ENCODE peak calls at places on chromosomes 4 and X, in ten cellular contexts. One of them, this sample, is unnamed.

GRCh38 chrX:39815621-39816020 is 282.1 kb downstream of the BCOR start:
- DNase-seq in activated T-cell treated with anti-CD3 and anti-CD28 coated beads for 48 hours: no peak
- DNase-seq in DMS153: no peak
- DNase-seq in activated naive CD4-positive, alpha-beta T cell treated with anti-CD3 and anti-CD28 coated beads, Interleukin-2, amount 10 ng/mL, durations not matched to agents 7 days and 5 days: no peak
- DNase-seq in fibroblast of the conjunctiva: no peak
- DNase-seq in ELF-1: peak; percentile 69
- DNase-seq in NCI-H1417: no peak
- DNase-seq in neural crest cell: no peak
- DNase-seq in fibroblast of the aortic adventitia: no peak
- DNase-seq in SHP77 treated with DMSO at 0.1 percent for 48 hours: no peak
- DNase-seq in this sample: peak; percentile 13

GRCh38 chr4:55125087-55125721 is at the start of gene KDR:
- DNase-seq in activated T-cell treated with anti-CD3 and anti-CD28 coated beads for 48 hours: no peak
- DNase-seq in activated naive CD4-positive, alpha-beta T cell treated with anti-CD3 and anti-CD28 coated beads, Interleukin-2, amount 10 ng/mL, durations not matched to agents 7 days and 5 days: no peak
- DNase-seq in SHP77 treated with DMSO at 0.1 percent for 48 hours: no peak
- DNase-seq in DMS153: peak; percentile 26
- DNase-seq in fibroblast of the aortic adventitia: peak; percentile 37
- DNase-seq in neural crest cell: peak; percentile 56
- DNase-seq in NCI-H1417: peak; percentile 25
- DNase-seq in ELF-1: peak; percentile 68
- DNase-seq in fibroblast of the conjunctiva: no peak
- DNase-seq in this sample: peak; percentile 23

GRCh38 chr4:1981251-1982055 is 27.3 kb downstream of the NELFA start:
- DNase-seq in activated naive CD4-positive, alpha-beta T cell treated with anti-CD3 and anti-CD28 coated beads, Interleukin-2, amount 10 ng/mL, durations not matched to agents 7 days and 5 days: no peak
- DNase-seq in DMS153: no peak
- DNase-seq in activated T-cell treated with anti-CD3 and anti-CD28 coated beads for 48 hours: no peak
- DNase-seq in SHP77 treated with DMSO at 0.1 percent for 48 hours: no peak
- DNase-seq in fibroblast of the conjunctiva: no peak
- DNase-seq in fibroblast of the aortic adventitia: no peak
- DNase-seq in ELF-1: peak; percentile 46
- DNase-seq in NCI-H1417: peak; percentile 17
- DNase-seq in neural crest cell: no peak
- DNase-seq in this sample: no peak

GRCh38 chrX:145817666-145818521 is at the start of gene SLITRK2:
- DNase-seq in SHP77 treated with DMSO at 0.1 percent for 48 hours: no peak
- DNase-seq in activated T-cell treated with anti-CD3 and anti-CD28 coated beads for 48 hours: no peak
- DNase-seq in neural crest cell: peak; percentile 10
- DNase-seq in ELF-1: peak; percentile 84
- DNase-seq in NCI-H1417: no peak
- DNase-seq in DMS153: no peak
- DNase-seq in activated naive CD4-positive, alpha-beta T cell treated with anti-CD3 and anti-CD28 coated beads, Interleukin-2, amount 10 ng/mL, durations not matched to agents 7 days and 5 days: no peak
- DNase-seq in fibroblast of the conjunctiva: no peak
- DNase-seq in fibroblast of the aortic adventitia: no peak
- DNase-seq in this sample: no peak

GRCh38 chr4:142095886-142096605 is 459.7 kb downstream of the IL15 start:
- DNase-seq in NCI-H1417: peak; percentile 70
- DNase-seq in fibroblast of the aortic adventitia: peak; percentile 98
- DNase-seq in ELF-1: no peak
- DNase-seq in activated naive CD4-positive, alpha-beta T cell treated with anti-CD3 and anti-CD28 coated beads, Interleukin-2, amount 10 ng/mL, durations not matched to agents 7 days and 5 days: no peak
- DNase-seq in fibroblast of the conjunctiva: peak; percentile 86
- DNase-seq in DMS153: peak; percentile 85
- DNase-seq in neural crest cell: no peak
- DNase-seq in SHP77 treated with DMSO at 0.1 percent for 48 hours: no peak
- DNase-seq in activated T-cell treated with anti-CD3 and anti-CD28 coated beads for 48 hours: no peak
- DNase-seq in this sample: peak; percentile 98

GRCh38 chr4:151998723-151999122 is 237.9 kb upstream of the GATB start:
- DNase-seq in fibroblast of the conjunctiva: no peak
- DNase-seq in SHP77 treated with DMSO at 0.1 percent for 48 hours: no peak
- DNase-seq in neural crest cell: no peak
- DNase-seq in ELF-1: no peak
- DNase-seq in activated T-cell treated with anti-CD3 and anti-CD28 coated beads for 48 hours: no peak
- DNase-seq in activated naive CD4-positive, alpha-beta T cell treated with anti-CD3 and anti-CD28 coated beads, Interleukin-2, amount 10 ng/mL, durations not matched to agents 7 days and 5 days: no peak
- DNase-seq in DMS153: no peak
- DNase-seq in fibroblast of the aortic adventitia: peak; percentile 11
- DNase-seq in NCI-H1417: no peak
- DNase-seq in this sample: no peak

GRCh38 chrX:129701624-129702069 is 37.1 kb upstream of the XPNPEP2 start:
- DNase-seq in ELF-1: no peak
- DNase-seq in activated T-cell treated with anti-CD3 and anti-CD28 coated beads for 48 hours: no peak
- DNase-seq in DMS153: no peak
- DNase-seq in activated naive CD4-positive, alpha-beta T cell treated with anti-CD3 and anti-CD28 coated beads, Interleukin-2, amount 10 ng/mL, durations not matched to agents 7 days and 5 days: no peak
- DNase-seq in SHP77 treated with DMSO at 0.1 percent for 48 hours: no peak
- DNase-seq in NCI-H1417: no peak
- DNase-seq in neural crest cell: no peak
- DNase-seq in fibroblast of the aortic adventitia: peak; percentile 92
- DNase-seq in fibroblast of the conjunctiva: peak; percentile 77
- DNase-seq in this sample: peak; percentile 51

GRCh38 chr4:21470531-21470930 is 478.0 kb downstream of the KCNIP4 start:
- DNase-seq in ELF-1: no peak
- DNase-seq in DMS153: no peak
- DNase-seq in activated T-cell treated with anti-CD3 and anti-CD28 coated beads for 48 hours: no peak
- DNase-seq in fibroblast of the aortic adventitia: peak; percentile 5
- DNase-seq in NCI-H1417: peak; percentile 73
- DNase-seq in activated naive CD4-positive, alpha-beta T cell treated with anti-CD3 and anti-CD28 coated beads, Interleukin-2, amount 10 ng/mL, durations not matched to agents 7 days and 5 days: no peak
- DNase-seq in SHP77 treated with DMSO at 0.1 percent for 48 hours: peak; percentile 3
- DNase-seq in neural crest cell: no peak
- DNase-seq in fibroblast of the conjunctiva: peak; percentile 65
- DNase-seq in this sample: peak; percentile 58

GRCh38 chr4:127212269-127212580 is 420.5 kb upstream of the INTU start:
- DNase-seq in fibroblast of the conjunctiva: no peak
- DNase-seq in NCI-H1417: no peak
- DNase-seq in activated naive CD4-positive, alpha-beta T cell treated with anti-CD3 and anti-CD28 coated beads, Interleukin-2, amount 10 ng/mL, durations not matched to agents 7 days and 5 days: no peak
- DNase-seq in ELF-1: no peak
- DNase-seq in neural crest cell: no peak
- DNase-seq in SHP77 treated with DMSO at 0.1 percent for 48 hours: no peak
- DNase-seq in DMS153: no peak
- DNase-seq in activated T-cell treated with anti-CD3 and anti-CD28 coated beads for 48 hours: no peak
- DNase-seq in fibroblast of the aortic adventitia: no peak
- DNase-seq in this sample: no peak

GRCh38 chr4:121778991-121779628 is 14.1 kb upstream of the SMIM43 start:
- DNase-seq in NCI-H1417: no peak
- DNase-seq in ELF-1: no peak
- DNase-seq in fibroblast of the aortic adventitia: peak; percentile 85
- DNase-seq in activated naive CD4-positive, alpha-beta T cell treated with anti-CD3 and anti-CD28 coated beads, Interleukin-2, amount 10 ng/mL, durations not matched to agents 7 days and 5 days: no peak
- DNase-seq in neural crest cell: no peak
- DNase-seq in SHP77 treated with DMSO at 0.1 percent for 48 hours: no peak
- DNase-seq in activated T-cell treated with anti-CD3 and anti-CD28 coated beads for 48 hours: no peak
- DNase-seq in DMS153: no peak
- DNase-seq in fibroblast of the conjunctiva: no peak
- DNase-seq in this sample: no peak

GRCh38 chr4:79626102-79626501 is 218.1 kb upstream of the GK2 start:
- DNase-seq in ELF-1: no peak
- DNase-seq in DMS153: no peak
- DNase-seq in activated T-cell treated with anti-CD3 and anti-CD28 coated beads for 48 hours: no peak
- DNase-seq in SHP77 treated with DMSO at 0.1 percent for 48 hours: no peak
- DNase-seq in neural crest cell: no peak
- DNase-seq in NCI-H1417: no peak
- DNase-seq in activated naive CD4-positive, alpha-beta T cell treated with anti-CD3 and anti-CD28 coated beads, Interleukin-2, amount 10 ng/mL, durations not matched to agents 7 days and 5 days: no peak
- DNase-seq in fibroblast of the conjunctiva: no peak
- DNase-seq in fibroblast of the aortic adventitia: peak; percentile 12
- DNase-seq in this sample: no peak